ENCODE peak calls at places on chromosomes 1 and 21, in four cellular contexts. X, I, W and P are unnamed samples.

GRCh38 chr1:204254031-204254661 is 40.4 kb upstream of the GOLT1A start:
- DNase-seq in X (peak; percentile 48), I (no peak), W (peak; percentile 84), P (no peak)

GRCh38 chr1:29639156-29639736 is 402.9 kb downstream of the PTPRU start:
- DNase-seq in X (no peak), I (peak; percentile 43), W (no peak), P (no peak)

GRCh38 chr1:210587547-210587946 is 258.8 kb downstream of the HHAT start:
- DNase-seq in X (no peak), I (no peak), W (peak; percentile 15), P (no peak)

GRCh38 chr1:93686497-93687250 is 5.0 kb upstream of the BCAR3 start:
- DNase-seq in X (no peak), I (no peak), W (no peak), P (no peak)

GRCh38 chr1:114333670-114334069 is 177.3 kb downstream of the TRIM33 start:
- DNase-seq in X (no peak), I (no peak), W (no peak), P (no peak)

GRCh38 chr1:24090736-24091135 is 21.2 kb downstream of the MYOM3 start:
- DNase-seq in X (no peak), I (no peak), W (no peak), P (no peak)

GRCh38 chr21:45950740-45951515 is 30.6 kb upstream of the COL6A1 start:
- DNase-seq in X (peak; percentile 73), I (peak; percentile 12), W (peak; percentile 64), P (peak; percentile 56)

GRCh38 chr1:36365310-36365895 is 20.3 kb downstream of the STK40 start:
- DNase-seq in X (peak; percentile 54), I (no peak), W (peak; percentile 74), P (peak; percentile 67)

GRCh38 chr21:35525443-35525842 is 476.3 kb upstream of the RUNX1 start:
- DNase-seq in X (no peak), I (peak; percentile 21), W (no peak), P (no peak)

DNA sequence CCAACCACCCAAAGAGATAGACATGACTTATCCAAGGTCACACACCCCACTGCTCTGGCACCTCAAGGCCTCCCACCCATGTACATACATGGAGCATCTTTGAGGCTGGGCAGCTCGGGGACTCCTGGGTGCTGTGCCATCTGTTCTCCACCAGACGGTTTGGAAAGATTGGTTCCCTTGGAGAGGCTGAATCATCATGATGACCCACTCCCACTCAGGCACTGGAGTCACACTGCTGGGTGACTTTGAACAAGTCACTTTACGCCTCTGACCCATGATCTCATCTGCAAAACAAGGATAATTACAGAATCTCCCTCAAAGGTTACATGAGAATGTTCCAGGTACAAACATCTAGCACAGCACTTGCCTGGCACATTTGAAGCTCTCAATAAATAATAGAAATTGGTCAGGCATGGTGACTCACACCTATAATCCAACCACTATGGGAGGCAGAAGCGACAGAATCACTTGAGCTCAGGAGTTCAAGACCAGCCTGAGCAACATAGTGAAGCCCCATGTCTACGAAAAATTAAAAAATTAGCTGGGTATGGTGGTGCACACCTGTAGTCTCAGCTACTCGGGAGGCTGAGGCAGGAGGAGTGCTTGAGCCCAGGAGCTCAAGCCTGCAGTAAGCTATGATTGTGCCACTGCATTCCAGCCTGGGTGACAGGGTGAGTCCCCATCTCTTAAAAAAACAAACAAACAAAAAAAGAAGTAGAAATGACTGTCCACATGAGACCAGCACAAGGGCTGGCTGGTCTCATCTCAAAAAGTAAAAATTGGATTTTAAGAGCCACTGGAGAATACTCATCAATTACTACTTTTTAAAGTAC is 74.9 kb downstream of the RRAGC start:
- DNase-seq in X (no peak), I (no peak), W (no peak), P (no peak)
- TF ChIP-seq CTCF in X (no peak), I (no peak), W (no peak), P (no peak)

GRCh38 chr21:32467291-32467690 is 54.8 kb downstream of the EVA1C start:
- DNase-seq in X (no peak), I (no peak), W (no peak), P (no peak)
- H3K4me1 ChIP-seq in X (peaks cover 8% of the 10 kb centered on the region), I (peaks cover 51% of the 10 kb centered on the region), W (peaks cover 6% of the 10 kb centered on the region), P (no peaks in the 10 kb centered on the region)

DNA sequence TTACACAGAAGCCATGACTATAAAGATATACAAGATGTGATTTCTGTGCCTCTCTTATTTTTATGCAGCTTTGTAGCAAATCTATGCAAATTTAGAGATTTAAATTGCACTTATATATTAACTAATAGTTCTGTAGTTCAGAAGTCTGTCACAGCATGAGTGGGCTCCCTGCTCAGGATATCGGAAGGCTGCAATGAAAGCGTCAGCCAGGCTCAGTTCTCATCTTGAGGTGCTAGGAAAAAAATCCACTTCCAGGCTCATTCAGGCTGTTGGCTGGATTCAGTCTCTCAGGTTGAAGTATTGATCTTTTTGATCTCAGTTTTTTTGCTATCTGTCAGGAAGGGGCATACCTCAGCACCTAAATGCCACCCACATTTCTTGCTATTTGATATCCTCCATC is 487.4 kb upstream of the DEPDC1 start:
- DNase-seq in X (no peak), I (no peak), W (no peak), P (no peak)
- H3K9me3 ChIP-seq in X (no peaks in the 10 kb centered on the region), I (no peaks in the 10 kb centered on the region), W (no peaks in the 10 kb centered on the region), P (peaks cover 9% of the 10 kb centered on the region)

GRCh38 chr1:179599623-179600249 is 8.1 kb downstream of the TDRD5 start:
- DNase-seq in X (no peak), I (peak; percentile 44), W (peak; percentile 27), P (no peak)
- TF ChIP-seq CTCF in X (no peak), I (peak; percentile 56), W (peak; percentile 45), P (no peak)

GRCh38 chr1:91011726-91012125 is 10.1 kb downstream of the ZNF644 start:
- DNase-seq in X (no peak), I (no peak), W (peak; percentile 56), P (peak; percentile 24)
- H3K4me1 ChIP-seq in X (peaks cover 6% of the 10 kb centered on the region), I (peaks cover 8% of the 10 kb centered on the region), W (no peaks in the 10 kb centered on the region), P (no peaks in the 10 kb centered on the region)

GRCh38 chr1:3021233-3021671 is at the start of gene ACTRT2:
- DNase-seq in X (no peak), I (no peak), W (no peak), P (no peak)
- H3K9me3 ChIP-seq in X (no peaks in the 10 kb centered on the region), I (no peaks in the 10 kb centered on the region), W (no peaks in the 10 kb centered on the region), P (no peaks in the 10 kb centered on the region)

GRCh38 chr1:39640861-39641260 is 1.4 kb upstream of the HEYL start:
- DNase-seq in X (no peak), I (no peak), W (no peak), P (no peak)

GRCh38 chr1:39637301-39637700 is 2.1 kb downstream of the HEYL start:
- DNase-seq in X (no peak), I (no peak), W (no peak), P (no peak)

GRCh38 chr1:39642796-39643195 is 3.4 kb upstream of the HEYL start:
- DNase-seq in X (no peak), I (no peak), W (no peak), P (peak; percentile 40)

GRCh38 chr1:39638965-39639332 is 494 bp downstream of the HEYL start:
- DNase-seq in X (no peak), I (no peak), W (no peak), P (no peak)

DNA sequence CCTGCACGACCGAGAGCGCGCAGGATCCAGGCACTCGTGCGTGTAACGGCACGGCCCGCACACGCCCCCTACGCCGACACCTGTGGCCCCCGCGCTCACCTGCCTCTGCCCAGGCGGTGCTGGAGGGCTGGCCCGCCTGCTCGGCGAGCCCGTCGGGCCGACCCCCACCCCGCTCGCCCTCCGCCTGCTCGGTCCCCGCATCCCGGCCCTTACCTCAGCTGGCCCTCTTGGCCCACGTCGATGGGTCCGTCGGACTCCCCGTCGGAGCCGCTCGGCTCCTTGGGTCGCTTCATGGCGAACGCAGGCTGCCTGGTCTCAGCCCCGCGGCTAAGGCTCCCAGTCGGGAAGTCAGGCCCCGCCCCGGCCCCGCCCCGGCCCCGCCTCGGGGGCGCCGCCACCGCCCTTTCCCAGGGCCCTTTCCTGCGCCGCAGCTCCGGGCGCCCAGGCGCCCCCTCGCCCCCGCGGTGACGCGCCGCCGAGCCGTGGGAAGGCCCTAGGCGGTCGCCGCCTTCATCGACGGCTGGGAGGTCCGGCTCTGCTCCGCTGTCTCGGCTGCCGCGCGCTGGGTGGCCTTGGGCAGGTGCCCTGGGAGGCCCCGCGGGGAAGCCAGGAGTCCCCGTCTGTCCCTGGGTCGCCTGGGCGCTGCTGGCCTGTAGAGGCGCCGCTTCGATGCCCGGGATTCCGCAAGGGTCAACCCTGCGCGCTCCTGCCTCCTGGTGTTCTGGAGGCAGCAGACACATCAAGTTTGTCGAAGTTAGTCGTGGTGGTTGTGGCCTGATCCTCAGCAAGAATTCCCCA is at the start of gene HEYL:
- DNase-seq in X (peak; percentile 62), I (peak; percentile 65), W (peak; percentile 21), P (peak; percentile 81)
- TF ChIP-seq CTCF in X (no peak), I (peak; percentile 72), W (peak; percentile 35), P (peak; percentile 56)